ENCODE peak calls at places on chromosomes 6 and 20, in four cellular contexts. U, P, N and A are unnamed samples.

GRCh38 chr20:36541227-36542018 is at the start of gene MYL9:
- DNase-seq in N (peak), U (peak), P (peak), A (no peak)

GRCh38 chr6:96991618-96992355 is 67.3 kb downstream of the KLHL32 start:
- DNase-seq in U (no peak), N (no peak), P (no peak), A (no peak)

GRCh38 chr6:87742106-87742505 is 40.1 kb upstream of the AKIRIN2 start:
- DNase-seq in U (no peak), P (no peak), N (no peak), A (no peak)

GRCh38 chr20:31713312-31714049 is 9.2 kb downstream of the BCL2L1 start:
- DNase-seq in N (peak), P (peak), U (no peak), A (no peak)

GRCh38 chr6:153045271-153045670 is 42.8 kb upstream of the MTRF1L start:
- DNase-seq in P (no peak), N (no peak), U (no peak), A (no peak)

GRCh38 chr6:21479140-21479539 is 114.4 kb upstream of the SOX4 start:
- DNase-seq in N (no peak), U (no peak), P (peak), A (no peak)

GRCh38 chr6:52900536-52900935 is 9.0 kb downstream of the GSTA3 start:
- DNase-seq in N (no peak), P (no peak), U (no peak), A (no peak)

GRCh38 chr6:45605971-45606370 is 228.2 kb upstream of the SUPT3H start:
- DNase-seq in U (no peak), P (no peak), N (no peak), A (no peak)

GRCh38 chr6:149316740-149317655 is 514 bp upstream of the TAB2 start:
- DNase-seq in U (peak), N (peak), P (peak), A (peak)

GRCh38 chr6:41758641-41759035 is 11.4 kb upstream of the PGC start:
- DNase-seq in U (no peak), N (no peak), P (no peak), A (no peak)

GRCh38 chr6:29633532-29633901 is 534 bp upstream of the GABBR1 start:
- DNase-seq in N (no peak), P (peak), U (no peak), A (no peak)
- H4K91ac ChIP-seq in N (no peak), P (peak), U (no peak), A (peak)

GRCh38 chr6:167745660-167746376 is 80.9 kb upstream of the AFDN start:
- DNase-seq in P (no peak), U (no peak), N (no peak), A (no peak)
- H4K91ac ChIP-seq in P (no peak), U (no peak), N (no peak), A (no peak)

DNA sequence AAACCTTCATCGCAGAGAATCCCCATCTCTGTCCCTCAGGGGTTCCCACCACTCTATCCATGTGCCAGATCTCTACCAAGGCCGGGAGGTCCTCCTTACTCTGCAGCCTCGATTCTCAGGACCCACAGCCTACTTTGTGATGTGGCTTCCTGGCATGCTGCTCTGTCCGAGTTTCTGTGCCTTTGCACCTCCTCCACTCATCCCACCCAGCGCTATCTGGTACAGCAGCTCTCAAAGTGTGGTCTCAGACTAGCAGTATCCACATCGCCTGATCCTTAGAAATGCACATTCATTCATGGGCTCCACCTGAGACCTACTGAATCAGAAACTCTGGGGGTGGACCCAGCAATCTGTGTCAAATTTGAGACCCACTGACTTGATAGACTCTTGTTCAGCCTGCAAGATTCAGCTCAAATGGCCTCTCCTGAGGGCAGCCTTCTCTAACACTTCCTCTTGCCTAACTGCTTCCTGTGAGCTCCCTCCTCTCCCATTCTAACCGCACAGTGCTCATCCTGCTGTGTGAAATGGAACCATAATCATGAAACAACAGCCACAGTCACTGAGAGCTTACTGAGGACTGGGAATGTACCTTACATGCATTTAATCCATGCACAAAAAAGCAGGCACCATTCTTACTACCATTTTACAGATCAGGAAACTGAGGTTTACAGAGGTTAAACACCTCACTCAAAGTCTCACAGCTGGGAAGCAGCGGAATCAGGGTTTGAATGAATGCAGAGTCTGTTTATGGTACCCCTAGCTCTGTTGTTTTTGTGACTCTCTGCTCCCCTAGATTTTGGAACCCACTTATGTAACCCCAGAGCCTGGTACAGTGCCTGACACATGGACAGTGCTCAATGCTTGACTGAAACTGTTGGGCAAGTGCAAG is 69.4 kb downstream of the JPH2 start:
- DNase-seq in P (no peak), N (no peak), U (no peak), A (no peak)
- H4K91ac ChIP-seq in P (no peak), N (no peak), U (no peak), A (no peak)

GRCh38 chr20:50415031-50415515 is 95.1 kb upstream of the PTPN1 start:
- DNase-seq in N (no peak), P (no peak), U (no peak), A (no peak)
- H4K91ac ChIP-seq in N (no peak), P (peak), U (no peak), A (peak)

DNA sequence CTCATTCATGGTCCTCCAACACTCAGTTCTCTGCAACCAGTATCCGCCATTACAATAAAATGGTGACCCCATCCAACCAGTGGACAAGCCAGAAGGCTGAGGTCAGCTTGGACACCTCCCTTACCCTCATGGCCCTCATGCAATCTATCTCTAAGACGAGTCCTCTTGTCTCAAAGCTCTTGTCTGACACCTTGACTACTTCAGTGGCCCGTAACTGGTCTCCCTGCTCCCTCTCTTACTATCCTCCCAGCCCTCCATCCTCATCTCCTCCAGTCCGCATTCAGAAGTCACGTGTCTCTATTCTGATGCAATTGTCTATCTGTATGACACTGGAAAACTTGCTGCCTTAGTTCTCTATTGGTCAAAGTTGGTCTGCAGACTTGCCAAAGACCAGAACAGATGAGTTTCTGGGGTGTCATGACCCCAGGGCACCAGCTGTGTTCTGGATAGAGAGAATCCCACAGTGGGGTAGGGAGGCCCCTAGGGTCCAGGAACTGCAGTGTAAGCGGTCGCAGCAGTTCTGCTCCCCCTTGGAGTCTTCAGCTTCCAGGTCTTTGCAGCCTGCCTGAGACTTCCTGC is 59.6 kb upstream of the RNF24 start:
- DNase-seq in P (no peak), U (no peak), N (no peak), A (no peak)
- H4K91ac ChIP-seq in P (peak), U (no peak), N (no peak), A (no peak)

DNA sequence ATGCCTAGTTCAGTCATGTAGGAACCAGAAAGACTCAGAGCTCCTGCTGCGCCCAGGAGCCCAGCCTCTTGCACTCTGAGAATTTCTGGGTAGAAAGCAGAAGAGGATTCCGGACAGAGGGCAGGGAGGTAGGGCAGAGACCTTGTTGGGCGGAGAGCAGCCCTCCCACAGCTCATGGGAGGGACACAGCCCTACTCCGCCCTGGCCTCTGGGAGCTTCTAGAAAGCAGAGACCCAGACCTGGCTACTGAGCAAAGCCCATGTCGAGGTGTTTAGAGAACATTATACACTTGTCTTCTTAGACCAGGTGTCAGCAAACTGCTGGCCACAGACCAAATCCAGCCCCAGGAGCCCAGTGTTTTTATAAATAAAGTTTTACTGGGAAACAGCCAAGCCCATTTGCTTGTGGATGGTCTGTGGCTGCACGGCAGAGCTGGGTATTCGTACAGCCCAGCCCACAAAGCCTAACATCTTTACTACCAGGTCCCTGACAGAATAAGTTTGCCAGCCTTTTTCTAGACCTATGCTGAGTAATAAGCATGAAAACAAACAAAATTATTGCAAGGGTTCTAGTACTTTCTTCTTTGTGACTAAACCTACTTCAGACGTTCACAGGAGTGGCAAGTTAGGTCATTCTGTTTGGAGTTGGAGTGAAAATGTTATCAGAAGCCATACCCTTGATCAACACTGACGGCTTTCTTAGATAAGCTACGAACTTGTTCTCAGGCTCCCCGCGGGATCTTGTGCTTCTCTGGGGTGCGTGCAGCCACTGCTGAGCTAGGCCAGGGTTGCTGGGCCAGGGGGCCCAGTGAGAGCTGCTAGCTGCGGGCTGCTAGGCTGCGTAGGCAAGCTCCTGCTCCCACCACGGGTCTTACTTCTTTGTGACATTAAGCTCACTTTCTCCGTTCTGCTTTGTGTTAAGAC is 235.1 kb upstream of the FOXQ1 start:
- DNase-seq in P (no peak), U (no peak), N (no peak), A (no peak)
- H4K91ac ChIP-seq in P (peak), U (no peak), N (no peak), A (no peak)

GRCh38 chr6:15538106-15538505 is 124.7 kb downstream of the DTNBP1 start:
- DNase-seq in U (no peak), N (no peak), P (no peak), A (peak)
- H4K91ac ChIP-seq in U (no peak), N (no peak), P (no peak), A (no peak)